ENCODE peak calls at places on chromosome 13, in six cellular contexts. L, V, O, S, I and X are unnamed samples.

GRCh38 chr13:79796116-79796515 is 315.2 kb downstream of the NDFIP2 start:
- DNase-seq in O (no peak), V (no peak), L (no peak), I (no peak), S (no peak), X (no peak)

GRCh38 chr13:72960541-72960940 is 98.3 kb upstream of the KLF5 start:
- DNase-seq in O (no peak), I (no peak), V (no peak), S (no peak), L (no peak), X (no peak)

GRCh38 chr13:104779311-104779710 is 1713.1 kb upstream of the SLC10A2 start:
- DNase-seq in O (no peak), V (no peak), I (no peak), L (no peak), S (no peak), X (no peak)

GRCh38 chr13:41467546-41467945 is 10.2 kb downstream of the RGCC start:
- DNase-seq in S (no peak), V (no peak), O (no peak), L (no peak), I (no peak), X (no peak)

GRCh38 chr13:39417643-39418042 is 185.3 kb downstream of the LHFPL6 start:
- DNase-seq in S (no peak), I (no peak), L (no peak), V (no peak), O (peak; percentile 53), X (no peak)

GRCh38 chr13:104357174-104357573 is 1291.0 kb upstream of the SLC10A2 start:
- DNase-seq in O (no peak), V (no peak), L (no peak), S (no peak), I (no peak), X (no peak)

GRCh38 chr13:57408312-57408711 is 223.2 kb upstream of the PCDH17 start:
- DNase-seq in I (no peak), V (no peak), L (no peak), O (no peak), S (no peak), X (no peak)

GRCh38 chr13:104204177-104204576 is 1138.0 kb upstream of the SLC10A2 start:
- DNase-seq in I (no peak), S (no peak), O (no peak), L (no peak), V (no peak), X (no peak)

GRCh38 chr13:27372896-27373295 is 51.5 kb upstream of the GTF3A start:
- DNase-seq in S (peak; percentile 80), V (peak; percentile 63), I (no peak), L (no peak), O (no peak), X (no peak)

GRCh38 chr13:79307866-79308298 is 98.2 kb downstream of the RBM26 start:
- DNase-seq in V (no peak), L (no peak), O (no peak), I (no peak), S (no peak), X (no peak)

GRCh38 chr13:98169331-98169730 is 7.7 kb downstream of the RNF113B start:
- DNase-seq in S (no peak), I (no peak), L (no peak), O (no peak), V (no peak), X (no peak)

GRCh38 chr13:92260363-92260762 is 861.9 kb downstream of the GPC5 start:
- DNase-seq in S (no peak), O (no peak), V (no peak), I (no peak), L (no peak), X (no peak)

GRCh38 chr13:48562296-48563066 is 29.6 kb upstream of the RCBTB2 start:
- DNase-seq in S (no peak), O (no peak), L (no peak), V (peak; percentile 33), I (no peak), X (no peak)

GRCh38 chr13:29520671-29521070 is 74.8 kb downstream of the SLC7A1 start:
- DNase-seq in O (no peak), V (no peak), L (no peak), I (no peak), S (no peak), X (no peak)

GRCh38 chr13:29523199-29523931 is 72.1 kb downstream of the SLC7A1 start:
- DNase-seq in S (no peak), V (no peak), I (no peak), L (no peak), O (no peak), X (peak; percentile 40)

GRCh38 chr13:29521336-29521735 is 74.2 kb downstream of the SLC7A1 start:
- DNase-seq in S (no peak), V (no peak), I (no peak), L (no peak), O (no peak), X (peak; percentile 49)

GRCh38 chr13:29524176-29524575 is 71.3 kb downstream of the SLC7A1 start:
- DNase-seq in O (no peak), L (no peak), V (no peak), I (no peak), S (no peak), X (no peak)

GRCh38 chr13:29522044-29522685 is 73.3 kb downstream of the SLC7A1 start:
- DNase-seq in S (no peak), L (no peak), I (no peak), V (no peak), O (no peak), X (peak; percentile 20)
- TF ChIP-seq POLR2AphosphoS5 in S (no peak), L (no peak), I (no peak), V (peak; percentile 45), O (no peak), X (no peak)

GRCh38 chr13:45943965-45944364 is 92.4 kb upstream of the SIAH3 start:
- DNase-seq in L (no peak), I (no peak), S (no peak), O (no peak), V (no peak), X (no peak)
- H3K36me3 ChIP-seq in L (no peaks in the 10 kb centered on the region), I (no peaks in the 10 kb centered on the region), S (no peaks in the 10 kb centered on the region), O (no peaks in the 10 kb centered on the region), V (no peaks in the 10 kb centered on the region), X (no peaks in the 10 kb centered on the region)

DNA sequence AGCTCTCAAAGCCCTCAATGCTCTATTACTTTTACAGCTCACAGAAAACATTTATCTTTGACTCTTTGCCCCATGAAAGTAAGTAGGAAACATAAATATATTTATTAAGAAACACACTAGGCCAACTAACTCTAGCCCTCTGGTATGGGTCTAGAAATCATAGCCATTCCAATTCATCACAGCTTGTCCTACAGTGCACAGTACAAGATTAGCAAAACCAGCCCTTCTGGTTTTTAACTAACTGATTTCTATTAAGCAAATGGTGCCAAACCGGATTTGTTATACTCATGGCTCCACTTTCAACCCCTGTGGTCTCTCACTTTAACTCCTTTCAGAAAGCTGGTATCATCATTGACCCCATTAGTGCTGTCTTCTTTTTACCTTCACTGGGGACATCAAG is 5.6 kb upstream of the LRRC63 start:
- DNase-seq in O (no peak), I (no peak), V (no peak), L (no peak), S (no peak), X (no peak)
- TF ChIP-seq POLR2AphosphoS5 in O (no peak), I (no peak), V (no peak), L (no peak), S (no peak), X (no peak)

DNA sequence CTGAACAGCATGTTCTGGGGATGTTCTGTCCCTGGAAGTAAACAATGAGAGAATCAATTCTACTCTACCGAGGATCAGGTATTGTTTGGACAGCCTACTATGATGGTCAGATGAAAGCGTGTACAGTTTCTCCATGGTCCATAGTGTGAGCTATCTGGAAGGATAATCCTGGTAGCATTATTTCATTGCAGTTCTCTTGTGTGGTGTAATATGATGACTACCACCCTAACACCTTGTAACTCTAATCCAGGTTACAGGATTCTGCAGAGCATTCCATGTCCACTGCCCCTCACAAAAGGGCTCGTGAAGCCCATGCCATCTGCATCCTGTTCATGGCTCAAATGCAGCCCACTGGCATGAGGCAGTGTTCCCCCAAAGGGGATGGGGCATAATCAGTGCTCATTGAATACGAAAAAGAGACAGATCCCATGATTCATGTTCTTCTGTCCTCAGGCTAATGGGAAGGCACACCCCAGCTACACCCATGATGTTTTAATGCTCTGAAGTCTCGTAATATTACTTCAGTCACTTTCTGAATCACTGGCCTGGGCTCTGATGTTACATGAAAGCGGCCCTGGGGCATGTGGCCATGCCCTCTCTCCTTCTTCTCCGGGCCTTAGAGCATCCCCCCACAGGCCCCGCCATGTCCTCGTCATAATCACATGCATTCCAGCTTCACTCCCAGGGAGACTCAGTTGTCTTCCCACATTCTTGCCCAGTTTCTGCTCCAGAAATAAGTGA is 68.4 kb downstream of the HSPH1 start:
- DNase-seq in S (no peak), O (no peak), I (no peak), L (no peak), V (no peak), X (no peak)
- H3K36me3 ChIP-seq in S (no peaks in the 10 kb centered on the region), O (no peaks in the 10 kb centered on the region), I (no peaks in the 10 kb centered on the region), L (no peaks in the 10 kb centered on the region), V (no peaks in the 10 kb centered on the region), X (no peaks in the 10 kb centered on the region)

DNA sequence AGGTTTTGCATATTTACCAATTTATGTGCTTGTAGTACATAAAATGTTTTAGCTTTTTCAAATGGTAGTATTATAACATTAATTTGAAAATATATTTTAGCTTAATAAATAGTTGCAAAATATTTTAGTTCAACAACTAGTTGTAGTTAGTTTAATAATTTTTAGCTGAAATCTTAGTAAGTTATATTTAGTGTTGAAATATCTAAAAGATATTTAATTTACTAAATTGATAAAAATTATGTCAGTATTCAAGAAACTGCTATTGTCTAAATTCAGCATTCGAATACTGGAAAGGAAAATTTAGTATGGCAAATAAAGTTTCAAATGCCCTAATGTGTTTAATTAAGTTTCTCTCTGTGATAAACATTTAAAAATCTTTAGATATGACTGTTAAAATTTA is 754.5 kb upstream of the MIR17HG start:
- DNase-seq in O (no peak), L (no peak), S (no peak), I (no peak), V (no peak), X (no peak)
- TF ChIP-seq POLR2AphosphoS5 in O (no peak), L (no peak), S (no peak), I (no peak), V (no peak), X (no peak)